ENCODE peak calls at places on chromosomes 5 and 9, in five cellular contexts. O, T, C, R and Y are unnamed samples.

GRCh38 chr5:21058290-21058689 is 1070.3 kb upstream of the CDH18 start:
- DNase-seq in O (no peak), T (no peak), C (no peak), R (no peak), Y (no peak)

GRCh38 chr5:180121799-180122198 is 50.2 kb upstream of the RNF130 start:
- DNase-seq in O (peak; percentile 40), T (no peak), C (peak; percentile 9), R (no peak), Y (no peak)

GRCh38 chr5:157497875-157498611 is 38.0 kb downstream of the NIPAL4 start:
- DNase-seq in O (no peak), T (no peak), C (no peak), R (no peak), Y (no peak)

GRCh38 chr9:114583776-114584175 is 3.8 kb upstream of the ATP6V1G1 start:
- DNase-seq in O (no peak), T (no peak), C (no peak), R (no peak), Y (no peak)

GRCh38 chr9:99966720-99967119 is 60.3 kb downstream of the STX17 start:
- DNase-seq in O (no peak), T (no peak), C (no peak), R (no peak), Y (no peak)

GRCh38 chr9:103574056-103574455 is 520.1 kb upstream of the SMC2 start:
- DNase-seq in O (no peak), T (no peak), C (no peak), R (no peak), Y (no peak)

GRCh38 chr5:103475629-103476240 is 86.9 kb downstream of the NUDT12 start:
- DNase-seq in O (no peak), T (no peak), C (no peak), R (no peak), Y (no peak)

GRCh38 chr5:41240390-41240789 is 27.1 kb upstream of the C6 start:
- DNase-seq in O (no peak), T (no peak), C (no peak), R (no peak), Y (no peak)

GRCh38 chr5:108001222-108001621 is 330.5 kb upstream of the EFNA5 start:
- DNase-seq in O (no peak), T (no peak), C (no peak), R (no peak), Y (no peak)

GRCh38 chr9:80175286-80175906 is 603.6 kb downstream of the TLE4 start:
- DNase-seq in O (peak; percentile 23), T (peak; percentile 9), C (no peak), R (no peak), Y (no peak)

GRCh38 chr5:10607666-10608442 is 44.0 kb downstream of the ANKRD33B start:
- DNase-seq in O (no peak), T (no peak), C (no peak), R (no peak), Y (no peak)

GRCh38 chr5:10611290-10611689 is 47.4 kb downstream of the ANKRD33B start:
- DNase-seq in O (no peak), T (no peak), C (no peak), R (no peak), Y (no peak)

GRCh38 chr5:10615693-10616092 is 51.8 kb downstream of the ANKRD33B start:
- DNase-seq in O (no peak), T (no peak), C (no peak), R (no peak), Y (no peak)

GRCh38 chr5:10610058-10610457 is 46.2 kb downstream of the ANKRD33B start:
- DNase-seq in O (no peak), T (no peak), C (no peak), R (no peak), Y (no peak)

GRCh38 chr5:10612251-10612650 is 48.4 kb downstream of the ANKRD33B start:
- DNase-seq in O (no peak), T (no peak), C (no peak), R (no peak), Y (no peak)
- TF ChIP-seq CTCF in O (peak; percentile 17), T (no peak), C (no peak), R (no peak), Y (no peak)

DNA sequence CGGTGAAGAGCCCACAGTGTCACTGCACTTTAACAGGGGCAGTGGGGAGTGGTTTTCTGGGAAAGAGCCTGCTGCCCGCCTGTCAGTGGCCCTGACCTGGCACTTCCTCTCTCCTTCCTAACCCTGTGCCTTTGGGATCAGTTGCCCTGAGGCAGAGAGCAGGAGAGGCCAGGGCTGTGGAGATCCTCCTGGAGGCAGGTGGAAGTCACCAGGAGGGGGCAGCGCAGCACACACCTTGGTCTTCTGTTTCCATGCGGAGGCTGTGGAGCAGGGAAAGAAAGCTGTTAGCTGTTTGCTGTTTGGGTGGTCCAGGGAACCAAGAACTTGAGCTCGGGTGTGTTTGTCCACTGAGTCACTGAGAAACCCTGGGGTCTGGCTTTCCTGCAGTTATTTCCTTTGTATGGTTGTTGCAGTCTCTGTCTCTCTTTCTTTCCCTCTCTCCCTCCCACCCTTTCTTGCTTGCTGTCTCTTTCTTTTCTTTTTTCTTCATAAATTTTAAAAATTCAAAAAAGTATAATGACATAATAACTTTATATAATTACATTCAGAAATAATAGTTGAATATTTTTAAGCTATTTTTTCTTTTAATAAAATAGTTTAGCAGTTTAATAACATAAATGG is 28.1 kb downstream of the NTRK2 start:
- DNase-seq in O (peak; percentile 80), T (peak; percentile 59), C (peak; percentile 60), R (peak; percentile 53), Y (no peak)
- TF ChIP-seq CTCF in O (peak; percentile 65), T (peak; percentile 79), C (peak; percentile 65), R (peak; percentile 39), Y (no peak)

DNA sequence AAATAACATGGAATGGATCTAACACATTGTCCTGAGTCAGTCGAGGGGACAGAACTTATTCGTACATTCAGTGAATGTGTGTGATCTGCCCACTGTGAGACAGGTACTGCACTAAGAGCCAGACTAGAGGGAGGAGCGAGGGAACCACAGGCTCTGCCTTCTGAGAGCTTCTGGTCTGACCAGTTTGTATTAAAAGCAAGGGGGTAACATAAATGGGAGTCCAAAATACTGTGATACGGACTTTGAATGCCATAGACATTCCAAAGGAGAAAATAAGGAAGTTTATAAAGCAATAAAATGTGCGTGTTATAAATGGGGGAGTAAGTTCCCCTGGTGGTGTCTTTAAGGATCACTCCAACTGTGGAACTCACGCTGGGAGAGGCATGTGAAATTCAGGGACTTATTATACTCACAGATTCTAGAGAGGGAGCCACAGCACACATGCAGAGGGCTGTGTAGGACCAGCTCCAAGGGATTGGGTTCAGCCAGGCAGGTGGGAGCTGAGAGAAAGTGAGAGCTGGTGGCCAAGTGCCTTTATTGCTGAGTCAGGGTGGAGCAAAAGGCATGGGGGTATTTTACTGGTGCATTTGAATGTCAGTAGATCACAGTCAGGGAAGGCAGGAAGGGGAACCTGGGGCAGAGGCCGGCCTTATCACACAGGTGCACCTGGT is 186.5 kb upstream of the WWC1 start:
- DNase-seq in O (no peak), T (no peak), C (no peak), R (no peak), Y (no peak)
- TF ChIP-seq CTCF in O (peak; percentile 35), T (peak; percentile 49), C (no peak), R (no peak), Y (no peak)

GRCh38 chr9:113476511-113476916 is 13.0 kb downstream of the RGS3 start:
- DNase-seq in O (no peak), T (no peak), C (no peak), R (no peak), Y (no peak)
- TF ChIP-seq CTCF in O (no peak), T (no peak), C (no peak), R (no peak), Y (no peak)

DNA sequence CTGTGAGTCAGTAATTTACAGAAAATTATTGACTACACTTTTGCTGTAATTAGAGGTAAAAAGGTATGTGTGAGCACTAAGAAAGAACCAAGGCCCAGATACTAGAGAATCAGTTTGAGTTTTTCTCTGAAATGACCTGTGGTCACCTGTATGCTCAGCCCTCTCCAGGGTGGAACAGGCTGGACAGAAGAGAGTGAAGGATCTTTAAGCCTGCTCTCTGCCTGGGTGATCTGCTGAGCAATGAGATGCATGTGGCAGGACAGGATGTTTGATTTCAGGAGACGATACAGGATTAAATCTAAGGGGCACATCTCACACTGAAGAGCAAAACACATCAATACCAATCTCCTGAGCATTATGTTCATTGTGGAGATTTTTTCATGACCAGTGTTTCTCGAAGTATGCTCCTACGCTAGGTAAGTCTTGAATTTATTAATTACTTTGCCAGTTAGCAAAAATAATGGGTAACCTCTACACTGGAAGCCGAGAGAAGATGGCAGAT is 25.5 kb downstream of the HMGCR start:
- DNase-seq in O (no peak), T (no peak), C (no peak), R (no peak), Y (no peak)
- TF ChIP-seq CTCF in O (no peak), T (no peak), C (no peak), R (no peak), Y (no peak)